ENCODE peak calls at places on chromosome 1, in eight cellular contexts. S is aorta; H is bronchial epithelial cell; G is epithelial cell of esophagus; K is coronary artery; T is psoas muscle; A is CD8-positive, alpha-beta memory T cell; I is body of pancreas. W is an unnamed sample.

GRCh38 chr1:56803561-56804156 is 15.5 kb downstream of the FYB2 start:
- DNase-seq in H (peak), K (no peak), A (no peak), G (peak), S (no peak), I (peak), T (no peak), W (no peak)

GRCh38 chr1:247007511-247008405 is at the start of gene ZNF695:
- DNase-seq in K (peak), S (peak), G (peak), I (peak), H (peak), T (peak), A (peak), W (peak)

GRCh38 chr1:92244376-92244775 is 26.7 kb downstream of the C1orf146 start:
- DNase-seq in T (no peak), G (no peak), K (no peak), I (no peak), A (no peak), H (peak), S (no peak), W (no peak)

GRCh38 chr1:116991918-116992317 is 9.6 kb upstream of the CD101 start:
- DNase-seq in T (no peak), K (no peak), H (peak), A (no peak), G (peak), S (no peak), I (no peak), W (no peak)

GRCh38 chr1:231487019-231487418 is 41.5 kb upstream of the TSNAX start:
- DNase-seq in G (peak), H (peak), A (no peak), T (no peak), I (no peak), S (no peak), K (no peak), W (peak)

GRCh38 chr1:44531785-44532566 is 126.9 kb downstream of the RNF220 start:
- DNase-seq in I (no peak), K (no peak), G (peak), A (no peak), H (peak), S (no peak), T (no peak), W (peak)

GRCh38 chr1:85146972-85147359 is 53.9 kb downstream of the SYDE2 start:
- DNase-seq in S (no peak), G (peak), A (no peak), H (peak), T (no peak), I (no peak), K (no peak), W (no peak)

GRCh38 chr1:42312576-42313212 is 22.3 kb downstream of the FOXJ3 start:
- DNase-seq in G (peak), I (no peak), A (no peak), K (no peak), H (no peak), T (no peak), S (no peak), W (no peak)

GRCh38 chr1:114620419-114620818 is 39.0 kb upstream of the BCAS2 start:
- DNase-seq in H (peak), G (peak), S (no peak), A (no peak), K (no peak), I (no peak), T (no peak), W (peak)

GRCh38 chr1:157249326-157249725 is 111.1 kb upstream of the ETV3 start:
- DNase-seq in K (no peak), H (peak), I (no peak), G (peak), T (no peak), S (no peak), A (no peak), W (no peak)

GRCh38 chr1:174872615-174873058 is 127.1 kb upstream of the CACYBP start:
- DNase-seq in I (no peak), T (no peak), H (peak), G (peak), K (no peak), A (no peak), S (no peak), W (no peak)

GRCh38 chr1:6224733-6225132 is 11.0 kb downstream of the ICMT start:
- DNase-seq in A (no peak), I (no peak), G (no peak), T (peak), K (no peak), S (no peak), H (no peak), W (no peak)

GRCh38 chr1:81345110-81345509 is 455.6 kb upstream of the ADGRL2 start:
- DNase-seq in G (no peak), A (no peak), S (no peak), T (no peak), H (no peak), I (no peak), K (no peak), W (no peak)

GRCh38 chr1:27821761-27822315 is 8.7 kb upstream of the PPP1R8 start:
- DNase-seq in S (no peak), A (no peak), G (no peak), H (no peak), K (no peak), T (no peak), I (no peak), W (no peak)

GRCh38 chr1:39422604-39423003 is 68.8 kb upstream of the BMP8A start:
- DNase-seq in K (no peak), G (no peak), S (no peak), H (no peak), A (no peak), I (no peak), T (no peak), W (no peak)

GRCh38 chr1:39522661-39523567 is 31.5 kb downstream of the BMP8A start:
- DNase-seq in K (no peak), A (no peak), H (no peak), I (no peak), S (peak), G (no peak), T (no peak), W (no peak)

GRCh38 chr1:30715216-30715615 is 8.2 kb downstream of the MATN1 start:
- DNase-seq in H (no peak), I (no peak), G (no peak), K (no peak), A (no peak), T (peak), S (no peak), W (no peak)

GRCh38 chr1:219555802-219556201 is 57.1 kb downstream of the ZC3H11B start:
- DNase-seq in S (no peak), H (peak), I (no peak), G (peak), T (no peak), A (no peak), K (no peak), W (no peak)

GRCh38 chr1:165633624-165634023 is 2.6 kb downstream of the MGST3 start:
- DNase-seq in S (no peak), A (no peak), H (peak), T (no peak), G (peak), K (no peak), I (no peak), W (no peak)

GRCh38 chr1:2520206-2520605 is 6.2 kb downstream of the PANK4 start:
- DNase-seq in A (no peak), T (no peak), K (no peak), I (no peak), H (no peak), S (no peak), G (no peak), W (no peak)

GRCh38 chr1:159993911-159994310 is 37.9 kb downstream of the PIGM start:
- DNase-seq in I (peak), K (no peak), G (no peak), S (no peak), T (no peak), H (no peak), A (no peak), W (no peak)

GRCh38 chr1:29136463-29136915 is 12.8 kb upstream of the TMEM200B start:
- DNase-seq in T (no peak), H (no peak), G (peak), I (peak), S (no peak), K (no peak), A (no peak), W (no peak)

GRCh38 chr1:206833741-206834140 is 31.7 kb upstream of the IL20 start:
- DNase-seq in T (no peak), H (peak), K (no peak), S (no peak), G (peak), I (no peak), A (no peak), W (no peak)

GRCh38 chr1:76591963-76592362 is 275.3 kb upstream of the ST6GALNAC5 start:
- DNase-seq in A (no peak), K (no peak), G (no peak), I (no peak), S (no peak), T (no peak), H (no peak), W (no peak)

GRCh38 chr1:90924982-90925381 is 96.9 kb downstream of the ZNF644 start:
- DNase-seq in K (no peak), T (no peak), S (no peak), H (no peak), G (no peak), I (no peak), A (no peak), W (peak)

GRCh38 chr1:7449750-7450149 is 321.3 kb upstream of the VAMP3 start:
- DNase-seq in G (no peak), S (no peak), T (no peak), A (no peak), I (no peak), H (no peak), K (no peak), W (no peak)

GRCh38 chr1:207869859-207870258 is 41.1 kb downstream of the CD34 start:
- DNase-seq in G (no peak), A (no peak), I (no peak), S (no peak), H (no peak), K (peak), T (no peak), W (no peak)

GRCh38 chr1:206589206-206589605 is 23.1 kb downstream of the EIF2D start:
- DNase-seq in G (peak), H (peak), K (no peak), I (peak), A (no peak), S (no peak), T (no peak), W (no peak)

GRCh38 chr1:85407978-85408377 is 57.0 kb downstream of the DDAH1 start:
- DNase-seq in H (no peak), S (no peak), K (no peak), G (no peak), T (no peak), I (no peak), A (no peak), W (no peak)

GRCh38 chr1:30846587-30846986 is 62.0 kb downstream of the SDC3 start:
- DNase-seq in S (no peak), T (no peak), K (no peak), G (no peak), I (no peak), H (no peak), A (no peak), W (no peak)

GRCh38 chr1:184298321-184299052 is 88.3 kb upstream of the C1orf21 start:
- DNase-seq in I (no peak), G (no peak), S (no peak), K (no peak), T (no peak), A (no peak), H (no peak), W (no peak)

GRCh38 chr1:53066941-53067738 is 5.1 kb downstream of the PODN start:
- DNase-seq in G (no peak), S (no peak), T (peak), H (no peak), A (no peak), I (peak), K (peak), W (no peak)

GRCh38 chr1:26283871-26284596 is 4.1 kb downstream of the SH3BGRL3 start:
- DNase-seq in A (no peak), T (no peak), I (no peak), H (no peak), K (no peak), S (peak), G (no peak), W (no peak)

GRCh38 chr1:20589331-20590312 is 725 bp downstream of the CDA start:
- DNase-seq in A (no peak), H (no peak), T (peak), G (peak), S (peak), I (peak), K (no peak), W (no peak)

GRCh38 chr1:42844592-42845140 is 1.7 kb upstream of the ZNF691 start:
- DNase-seq in S (no peak), T (no peak), G (peak), I (no peak), A (no peak), K (no peak), H (peak), W (no peak)

GRCh38 chr1:233098255-233098580 is 147.8 kb downstream of the NTPCR start:
- DNase-seq in H (no peak), A (no peak), S (no peak), K (no peak), G (no peak), I (no peak), T (no peak), W (no peak)

GRCh38 chr1:47776554-47777156 is 220.5 kb downstream of the TRABD2B start:
- DNase-seq in T (no peak), S (no peak), K (no peak), G (no peak), I (no peak), A (no peak), H (no peak), W (no peak)

GRCh38 chr1:167185062-167185461 is 35.6 kb upstream of the POU2F1 start:
- DNase-seq in A (no peak), S (no peak), I (no peak), T (no peak), K (no peak), G (no peak), H (no peak), W (no peak)

GRCh38 chr1:3640113-3640932 is 9.6 kb downstream of the WRAP73 start:
- DNase-seq in T (no peak), H (no peak), A (no peak), K (no peak), S (peak), G (no peak), I (no peak), W (no peak)

GRCh38 chr1:155049651-155050559 is 1.2 kb upstream of the ADAM15 start:
- DNase-seq in T (no peak), S (no peak), H (peak), I (no peak), G (peak), K (no peak), A (no peak), W (no peak)
- H3K4me3 ChIP-seq in T (peak), S (no peak), H (peak), I (peak), G (peak), K (peak), A (peak), W (no peak)

GRCh38 chr1:153568367-153569099 is 2.9 kb upstream of the S100A2 start:
- DNase-seq in H (peak), K (peak), A (peak), T (peak), S (peak), I (peak), G (peak), W (no peak)
- H3K4me3 ChIP-seq in H (peak), K (peak), A (peak), T (peak), S (peak), I (no peak), G (peak), W (peak)

DNA sequence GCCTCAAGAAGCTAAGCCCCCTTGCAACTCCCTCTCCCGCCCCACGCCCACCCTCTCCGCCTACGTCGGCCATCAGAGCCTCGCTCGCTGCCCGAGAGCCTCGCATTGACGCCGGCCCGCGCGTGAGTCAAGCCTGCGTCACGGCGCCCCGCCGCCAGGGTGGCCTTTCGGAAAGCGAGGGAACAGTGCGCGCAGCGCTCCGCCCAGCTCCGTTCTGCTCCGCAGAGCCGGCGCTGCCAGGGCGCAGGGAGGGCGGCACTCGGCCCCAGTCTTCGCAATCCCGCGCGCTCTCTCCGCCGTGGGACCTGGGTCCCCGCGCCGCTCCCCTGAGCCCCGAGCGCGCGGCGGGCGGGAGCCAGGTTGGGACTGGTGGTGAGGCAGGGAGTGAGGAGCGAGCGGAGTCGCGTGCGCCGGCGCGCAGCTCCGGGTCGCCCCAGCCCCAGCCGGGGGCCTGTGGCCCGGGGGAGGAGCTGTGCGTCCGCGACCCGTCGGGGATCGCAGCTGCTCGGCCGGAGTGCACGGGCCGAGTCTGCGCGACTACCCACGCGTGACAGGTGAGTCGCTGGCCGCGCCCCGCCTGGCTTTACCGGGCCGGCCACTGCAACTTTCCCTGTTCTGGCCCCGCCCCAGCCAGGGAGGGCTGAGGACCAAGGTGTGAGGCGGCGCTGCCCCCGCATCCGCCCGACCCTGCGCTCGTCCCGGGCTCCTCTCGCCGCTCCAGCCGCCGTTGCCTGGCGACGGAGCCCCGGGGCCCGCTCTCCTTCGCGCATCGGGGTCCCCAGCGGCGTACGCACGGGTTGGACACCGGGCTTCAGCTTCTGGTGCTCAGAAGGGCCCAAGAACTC is at the start of gene SLC6A17:
- DNase-seq in K (no peak), G (peak), T (no peak), H (peak), S (no peak), I (peak), A (no peak), W (no peak)
- H3K4me3 ChIP-seq in K (peak), G (no peak), T (peak), H (peak), S (no peak), I (no peak), A (no peak), W (no peak)

GRCh38 chr1:17118268-17118667 is 983 bp downstream of the PADI2 start:
- DNase-seq in T (peak), I (no peak), G (no peak), K (no peak), S (no peak), A (no peak), H (no peak), W (no peak)
- H3K4me3 ChIP-seq in T (peak), I (no peak), G (no peak), K (peak), S (no peak), A (no peak), H (no peak), W (no peak)

GRCh38 chr1:51344602-51345299 is 14.4 kb upstream of the TTC39A start:
- DNase-seq in K (no peak), I (peak), H (no peak), T (no peak), A (no peak), S (no peak), G (no peak), W (no peak)
- H3K4me3 ChIP-seq in K (peak), I (no peak), H (peak), T (peak), A (no peak), S (no peak), G (peak), W (peak)

DNA sequence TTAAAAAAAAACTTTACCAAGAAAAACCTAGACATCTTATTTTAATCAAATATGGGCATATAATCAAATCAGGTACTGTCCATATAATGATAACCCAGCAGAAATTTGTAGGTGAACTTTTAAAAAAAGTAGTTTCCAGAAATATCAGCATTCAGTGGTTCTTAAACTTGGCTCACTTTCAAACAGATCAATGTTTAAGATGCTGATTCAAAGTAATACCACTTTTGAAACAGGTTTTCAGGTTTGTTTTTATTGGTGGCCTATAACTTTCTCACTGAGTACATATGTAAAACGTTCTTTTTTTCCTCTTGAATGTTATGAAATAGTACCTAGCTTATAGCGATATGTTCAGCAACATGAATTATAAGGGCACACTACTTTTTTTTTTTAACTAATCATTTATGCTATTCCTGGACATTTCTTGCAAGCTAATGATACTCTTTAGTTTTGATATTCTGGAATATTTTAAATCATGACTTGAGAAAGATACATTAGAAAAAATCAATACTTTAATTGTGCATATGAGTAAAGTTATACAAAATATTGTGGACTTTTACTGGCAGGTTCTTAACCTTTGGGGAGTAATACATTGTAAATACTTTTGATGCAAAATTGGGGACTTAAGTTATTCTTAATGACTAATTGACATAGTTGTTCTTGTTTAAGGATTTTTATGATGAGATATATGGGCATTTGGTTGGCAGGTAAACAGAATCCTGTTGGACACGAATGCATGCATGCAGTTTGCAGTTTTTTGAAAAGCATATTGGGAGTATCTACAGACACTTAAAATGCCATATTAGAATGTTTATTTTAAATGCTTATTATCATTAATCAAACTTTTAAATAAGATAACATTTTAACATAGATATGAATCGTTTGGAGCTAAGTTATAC is 3.1 kb downstream of the NFIA start:
- DNase-seq in S (no peak), K (no peak), G (no peak), H (no peak), A (no peak), T (no peak), I (no peak), W (no peak)
- H3K4me3 ChIP-seq in S (peak), K (peak), G (peak), H (peak), A (no peak), T (peak), I (no peak), W (no peak)

GRCh38 chr1:245107776-245108114 is 47.0 kb upstream of the KIF26B start:
- DNase-seq in H (no peak), K (no peak), G (no peak), A (no peak), S (no peak), T (no peak), I (no peak), W (no peak)
- H3K4me3 ChIP-seq in H (no peak), K (no peak), G (no peak), A (no peak), S (no peak), T (no peak), I (no peak), W (no peak)

DNA sequence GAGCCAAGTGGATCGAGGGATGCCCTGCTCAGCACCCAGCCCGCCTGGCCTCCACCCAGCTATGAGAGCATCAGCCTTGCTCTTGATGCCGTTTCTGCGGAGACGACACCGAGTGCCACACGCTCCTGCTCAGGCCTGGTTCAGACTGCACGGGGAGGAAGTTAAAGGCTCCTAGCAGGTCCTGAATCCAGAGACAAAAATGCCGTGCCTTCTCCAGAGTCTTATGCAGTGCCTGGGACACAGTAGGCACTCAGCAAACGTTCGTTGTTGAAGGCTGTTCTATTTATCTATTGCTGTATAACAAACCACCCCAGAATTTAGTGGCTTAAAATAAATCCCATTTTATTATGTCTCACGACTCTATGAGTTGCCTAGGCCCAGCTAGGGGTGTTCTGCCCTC is 6.8 kb upstream of the BSND start:
- DNase-seq in K (no peak), T (no peak), I (no peak), H (no peak), A (no peak), G (no peak), S (no peak), W (no peak)
- H3K4me3 ChIP-seq in K (no peak), T (no peak), I (no peak), H (no peak), A (no peak), G (no peak), S (no peak), W (no peak)

W was measured in retinal pigment epithelial cell.